ENCODE peak calls at places on chromosomes 1 and 21, in six cellular contexts. One of them, this sample, is unnamed.

GRCh38 chr21:16573581-16573980 is 843.8 kb downstream of the USP25 start:
- DNase-seq in kidney glomerular epithelial cell: peak
- DNase-seq in EL: peak
- DNase-seq in stimulated activated CD4-positive, alpha-beta T cell treated with anti-CD3 and anti-CD28 coated beads, Interleukin-4, amount 100 ng/mL, for 24 hours: no peak
- DNase-seq in T-cell: no peak
- DNase-seq in GM04504: no peak
- DNase-seq in this sample: no peak

GRCh38 chr1:157249326-157249725 is 111.1 kb upstream of the ETV3 start:
- DNase-seq in kidney glomerular epithelial cell: no peak
- DNase-seq in EL: no peak
- DNase-seq in stimulated activated CD4-positive, alpha-beta T cell treated with anti-CD3 and anti-CD28 coated beads, Interleukin-4, amount 100 ng/mL, for 24 hours: no peak
- DNase-seq in GM04504: no peak
- DNase-seq in T-cell: no peak
- DNase-seq in this sample: no peak

GRCh38 chr1:100187912-100188311 is 9.9 kb upstream of the LRRC39 start:
- DNase-seq in stimulated activated CD4-positive, alpha-beta T cell treated with anti-CD3 and anti-CD28 coated beads, Interleukin-4, amount 100 ng/mL, for 24 hours: no peak
- DNase-seq in GM04504: no peak
- DNase-seq in T-cell: no peak
- DNase-seq in EL: no peak
- DNase-seq in kidney glomerular epithelial cell: peak
- DNase-seq in this sample: peak

GRCh38 chr1:219088778-219089557 is 84.7 kb upstream of the LYPLAL1 start:
- DNase-seq in kidney glomerular epithelial cell: peak
- DNase-seq in GM04504: peak
- DNase-seq in T-cell: no peak
- DNase-seq in stimulated activated CD4-positive, alpha-beta T cell treated with anti-CD3 and anti-CD28 coated beads, Interleukin-4, amount 100 ng/mL, for 24 hours: no peak
- DNase-seq in EL: peak
- DNase-seq in this sample: peak

GRCh38 chr1:56045477-56045876 is 533.9 kb downstream of the PLPP3 start:
- DNase-seq in EL: no peak
- DNase-seq in stimulated activated CD4-positive, alpha-beta T cell treated with anti-CD3 and anti-CD28 coated beads, Interleukin-4, amount 100 ng/mL, for 24 hours: no peak
- DNase-seq in T-cell: no peak
- DNase-seq in GM04504: no peak
- DNase-seq in kidney glomerular epithelial cell: no peak
- DNase-seq in this sample: no peak

GRCh38 chr1:42466030-42466429 is 2.9 kb downstream of the CCDC30 start:
- DNase-seq in GM04504: no peak
- DNase-seq in T-cell: no peak
- DNase-seq in EL: no peak
- DNase-seq in kidney glomerular epithelial cell: no peak
- DNase-seq in stimulated activated CD4-positive, alpha-beta T cell treated with anti-CD3 and anti-CD28 coated beads, Interleukin-4, amount 100 ng/mL, for 24 hours: no peak
- DNase-seq in this sample: no peak

GRCh38 chr1:44249543-44249942 is 36.3 kb downstream of the DMAP1 start:
- DNase-seq in EL: no peak
- DNase-seq in kidney glomerular epithelial cell: no peak
- DNase-seq in stimulated activated CD4-positive, alpha-beta T cell treated with anti-CD3 and anti-CD28 coated beads, Interleukin-4, amount 100 ng/mL, for 24 hours: no peak
- DNase-seq in GM04504: no peak
- DNase-seq in T-cell: no peak
- DNase-seq in this sample: no peak

GRCh38 chr1:52345252-52345651 is 20.8 kb downstream of the CC2D1B start:
- DNase-seq in GM04504: no peak
- DNase-seq in EL: no peak
- DNase-seq in T-cell: no peak
- DNase-seq in stimulated activated CD4-positive, alpha-beta T cell treated with anti-CD3 and anti-CD28 coated beads, Interleukin-4, amount 100 ng/mL, for 24 hours: no peak
- DNase-seq in kidney glomerular epithelial cell: no peak
- DNase-seq in this sample: no peak